ENCODE peak calls at places on chromosomes 12 and 14, in four cellular contexts. Y, S, D and L are unnamed samples.

GRCh38 chr12:50845021-50845647 is 2.4 kb downstream of the TMPRSS12 start:
- DNase-seq in Y (no peak), S (no peak), D (no peak), L (no peak)

GRCh38 chr12:2169964-2170363 is 117.2 kb downstream of the CACNA1C start:
- DNase-seq in Y (no peak), S (no peak), D (no peak), L (no peak)

GRCh38 chr12:54258286-54258685 is 21.6 kb downstream of the CBX5 start:
- DNase-seq in Y (no peak), S (no peak), D (no peak), L (no peak)

GRCh38 chr12:94289551-94290312 is 141.4 kb downstream of the PLXNC1 start:
- DNase-seq in Y (no peak), S (no peak), D (peak; percentile 52), L (no peak)

GRCh38 chr12:111084172-111084571 is 163.8 kb upstream of the MYL2 start:
- DNase-seq in Y (no peak), S (no peak), D (no peak), L (no peak)

GRCh38 chr14:66575014-66575413 is 67.1 kb downstream of the GPHN start:
- DNase-seq in Y (no peak), S (no peak), D (no peak), L (no peak)

GRCh38 chr12:3607821-3608220 is 116.8 kb downstream of the PRMT8 start:
- DNase-seq in Y (no peak), S (no peak), D (no peak), L (no peak)

GRCh38 chr12:53759261-53759660 is 7.5 kb upstream of the CISTR start:
- DNase-seq in Y (no peak), S (no peak), D (no peak), L (no peak)

GRCh38 chr14:84108746-84109457 is 1421.0 kb upstream of the FLRT2 start:
- DNase-seq in Y (no peak), S (no peak), D (no peak), L (no peak)

GRCh38 chr12:115885040-115885439 is 392.5 kb downstream of the MED13L start:
- DNase-seq in Y (no peak), S (no peak), D (no peak), L (no peak)

GRCh38 chr12:78018939-78019338 is 188.2 kb downstream of the NAV3 start:
- DNase-seq in Y (no peak), S (no peak), D (no peak), L (no peak)

GRCh38 chr14:90649096-90649495 is 167.1 kb downstream of the TTC7B start:
- DNase-seq in Y (no peak), S (no peak), D (no peak), L (no peak)

GRCh38 chr12:117342247-117342646 is 19.2 kb downstream of the NOS1 start:
- DNase-seq in Y (no peak), S (no peak), D (no peak), L (no peak)

GRCh38 chr14:89012272-89013097 is 188.0 kb downstream of the TTC8 start:
- DNase-seq in Y (no peak), S (no peak), D (no peak), L (no peak)

GRCh38 chr14:90968025-90968424 is 92.4 kb downstream of the RPS6KA5 start:
- DNase-seq in Y (no peak), S (no peak), D (no peak), L (no peak)